ENCODE peak calls at places on chromosomes 11 and 22, in four cellular contexts. H, X, S and V are unnamed samples.

GRCh38 chr22:26170795-26171194 is 1.5 kb downstream of the SEZ6L start:
- DNase-seq in H (no peak), S (peak; percentile 24), X (peak; percentile 84), V (no peak)

GRCh38 chr11:134063991-134064747 is 4.7 kb upstream of the JAM3 start:
- DNase-seq in X (no peak), H (no peak), S (no peak), V (no peak)

GRCh38 chr11:11641581-11641980 is 19.8 kb upstream of the GALNT18 start:
- DNase-seq in H (no peak), S (no peak), X (no peak), V (no peak)

GRCh38 chr22:34493471-34493870 is 572.5 kb upstream of the ISX start:
- DNase-seq in X (no peak), H (no peak), S (no peak), V (no peak)

GRCh38 chr22:19819911-19820879 is 34.5 kb downstream of the GNB1L start:
- DNase-seq in X (no peak), S (no peak), H (no peak), V (no peak)

GRCh38 chr22:38843201-38843715 is 570 bp downstream of the NPTXR start:
- DNase-seq in S (peak; percentile 70), X (peak; percentile 60), H (peak; percentile 55), V (peak; percentile 39)

GRCh38 chr11:95248666-95249467 is 17.9 kb upstream of the SESN3 start:
- DNase-seq in S (no peak), H (no peak), X (peak; percentile 31), V (no peak)

GRCh38 chr11:113664069-113664980 is 41.8 kb downstream of the TMPRSS5 start:
- DNase-seq in H (peak; percentile 13), S (peak; percentile 70), X (no peak), V (peak; percentile 18)

GRCh38 chr11:118227865-118228785 is 3.3 kb upstream of the JAML start:
- DNase-seq in S (no peak), H (no peak), X (no peak), V (no peak)

GRCh38 chr22:45351956-45352355 is 42.2 kb downstream of the FAM118A start:
- DNase-seq in H (no peak), X (no peak), S (no peak), V (no peak)

GRCh38 chr11:33703234-33703633 is 2.6 kb upstream of the C11orf91 start:
- DNase-seq in X (no peak), S (no peak), H (no peak), V (no peak)

GRCh38 chr22:21866821-21867527 is 471 bp downstream of the MAPK1 start:
- DNase-seq in X (no peak), H (no peak), S (peak; percentile 87), V (no peak)

GRCh38 chr11:79600747-79601146 is 159.9 kb upstream of the TENM4 start:
- DNase-seq in S (no peak), X (no peak), H (no peak), V (no peak)
- TF ChIP-seq NR3C1 in S (no peak), X (no peak), H (no peak), V (no peak)

GRCh38 chr11:126113515-126113957 is 50.9 kb upstream of the CDON start:
- DNase-seq in S (peak; percentile 11), H (peak; percentile 66), X (no peak), V (peak; percentile 84)

GRCh38 chr11:126113963-126114362 is 51.3 kb upstream of the CDON start:
- DNase-seq in H (no peak), S (no peak), X (no peak), V (no peak)

GRCh38 chr11:126115253-126115540 is 52.5 kb upstream of the CDON start:
- DNase-seq in H (no peak), X (no peak), S (no peak), V (no peak)

GRCh38 chr11:126114486-126115252 is 52.0 kb upstream of the CDON start:
- DNase-seq in H (no peak), S (no peak), X (no peak), V (no peak)

GRCh38 chr11:126115820-126116319 is 53.2 kb upstream of the CDON start:
- DNase-seq in H (peak; percentile 81), X (no peak), S (peak; percentile 23), V (peak; percentile 93)
- TF ChIP-seq NR3C1 in H (no peak), X (no peak), S (no peak), V (no peak)

DNA sequence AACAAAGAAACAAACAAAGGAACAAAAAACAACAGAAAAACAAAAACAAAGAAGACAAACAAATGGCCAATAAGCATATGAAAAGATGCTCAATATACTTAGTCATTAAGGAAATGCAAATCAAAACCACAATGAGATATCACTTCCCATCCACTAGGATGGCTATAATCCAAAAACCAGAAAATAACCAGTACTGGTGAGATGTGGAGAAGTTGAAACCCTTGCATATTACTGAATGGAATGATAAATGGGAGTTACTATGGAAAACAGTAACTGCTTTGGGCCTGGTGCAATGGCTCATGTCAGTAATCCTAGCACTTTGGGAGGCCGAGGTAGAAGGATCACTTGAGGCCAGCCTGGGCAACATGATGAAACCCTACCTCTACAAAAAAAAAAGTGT is 44.9 kb upstream of the RBFOX2 start:
- DNase-seq in X (no peak), H (no peak), S (no peak), V (no peak)
- TF ChIP-seq NR3C1 in X (no peak), H (no peak), S (no peak), V (no peak)

DNA sequence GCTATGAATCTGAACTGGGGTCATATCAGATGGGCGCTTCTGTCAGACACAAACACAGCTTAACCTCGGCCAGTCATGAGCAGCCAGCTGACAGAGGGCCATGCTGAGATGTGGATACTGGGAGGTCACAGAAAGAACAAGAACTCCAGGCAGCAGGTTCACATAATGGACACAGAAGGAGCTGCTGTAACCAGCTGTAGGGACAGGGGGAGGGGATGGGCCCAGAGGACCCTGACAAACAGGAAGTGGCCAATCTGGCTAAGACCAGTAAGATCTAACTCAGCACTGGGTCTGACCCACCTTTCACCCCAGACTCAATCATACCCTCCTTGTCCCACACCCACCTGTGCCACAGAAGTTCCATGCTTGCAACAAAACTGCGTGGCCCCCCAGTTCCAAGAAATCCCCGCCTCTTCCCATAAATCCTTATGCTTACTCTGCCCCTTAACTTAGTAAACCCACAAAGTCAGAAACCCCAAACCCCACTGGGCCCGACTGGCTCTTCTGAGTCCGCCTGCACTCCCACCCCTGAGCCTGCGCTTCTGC is 3.9 kb downstream of the APOL4 start:
- DNase-seq in S (peak; percentile 52), X (no peak), H (no peak), V (no peak)
- TF ChIP-seq NR3C1 in S (no peak), X (no peak), H (no peak), V (no peak)

GRCh38 chr22:37647317-37647716 is 7.8 kb downstream of the SH3BP1 start:
- DNase-seq in X (no peak), S (no peak), H (no peak), V (no peak)

GRCh38 chr22:37650463-37651136 is 7.9 kb upstream of the PDXP start:
- DNase-seq in H (no peak), X (no peak), S (no peak), V (no peak)

GRCh38 chr22:37643225-37643847 is 3.9 kb downstream of the SH3BP1 start:
- DNase-seq in X (peak; percentile 93), H (peak; percentile 78), S (peak; percentile 76), V (no peak)

GRCh38 chr22:37647928-37648327 is 8.5 kb downstream of the SH3BP1 start:
- DNase-seq in X (no peak), S (no peak), H (no peak), V (no peak)
- TF ChIP-seq NR3C1 in X (no peak), S (no peak), H (no peak), V (no peak)

GRCh38 chr11:123093686-123094085 is 31.8 kb upstream of the HSPA8 start:
- DNase-seq in X (no peak), H (no peak), S (no peak), V (no peak)
- TF ChIP-seq NR3C1 in X (no peak), H (no peak), S (no peak), V (no peak)

GRCh38 chr22:39920134-39920743 is 19.4 kb downstream of the GRAP2 start:
- DNase-seq in X (no peak), H (no peak), S (peak; percentile 82), V (no peak)
- TF ChIP-seq NR3C1 in X (no peak), H (no peak), S (no peak), V (no peak)

GRCh38 chr11:31813961-31814868 is 3.1 kb upstream of the PAX6 start:
- DNase-seq in X (peak; percentile 43), S (no peak), H (no peak), V (no peak)
- TF ChIP-seq NR3C1 in X (no peak), S (no peak), H (no peak), V (no peak)

GRCh38 chr11:86179646-86180064 is 64.9 kb upstream of the EED start:
- DNase-seq in S (no peak), X (no peak), H (no peak), V (peak; percentile 23)

GRCh38 chr11:86182976-86183584 is 61.5 kb upstream of the EED start:
- DNase-seq in X (no peak), H (no peak), S (peak; percentile 89), V (no peak)

GRCh38 chr11:86180860-86181259 is 63.7 kb upstream of the EED start:
- DNase-seq in X (no peak), S (no peak), H (no peak), V (no peak)

GRCh38 chr11:86180415-86180814 is 64.1 kb upstream of the EED start:
- DNase-seq in S (peak; percentile 58), H (no peak), X (no peak), V (no peak)

GRCh38 chr11:86181379-86181778 is 63.2 kb upstream of the EED start:
- DNase-seq in H (no peak), X (no peak), S (no peak), V (no peak)
- TF ChIP-seq NR3C1 in H (no peak), X (no peak), S (no peak), V (no peak)

GRCh38 chr22:46590334-46590733 is 29.9 kb upstream of the GRAMD4 start:
- DNase-seq in X (peak; percentile 10), H (no peak), S (no peak), V (no peak)
- TF ChIP-seq NR3C1 in X (no peak), H (no peak), S (no peak), V (no peak)